ENCODE peak calls at places on chromosomes 16 and 17, in seven cellular contexts. One of them, this sample, is unnamed.

GRCh38 chr16:29784901-29785500 is 5.5 kb upstream of the KIF22 start:
- DNase-seq in stimulated activated CD4-positive, alpha-beta T cell treated with anti-CD3 and anti-CD28 coated beads, Interleukin-12 subunit alpha, Interleukin-12 subunit beta, amount 100 ng/mL, for 4 hours: peak; percentile 68
- DNase-seq in HuH-7: peak; percentile 63
- DNase-seq in GM10248: peak; percentile 79
- DNase-seq in stimulated activated CD8-positive, alpha-beta memory T cell treated with anti-CD3 and anti-CD28 coated beads, Interleukin-15, amount 100 ng/mL, for 24 hours: no peak
- DNase-seq in thoracic aorta: no peak
- DNase-seq in naive B cell: peak; percentile 58
- DNase-seq in this sample: peak; percentile 52

GRCh38 chr16:82037251-82037650 is 2.2 kb downstream of the HSD17B2 start:
- DNase-seq in stimulated activated CD4-positive, alpha-beta T cell treated with anti-CD3 and anti-CD28 coated beads, Interleukin-12 subunit alpha, Interleukin-12 subunit beta, amount 100 ng/mL, for 4 hours: no peak
- DNase-seq in HuH-7: no peak
- DNase-seq in GM10248: no peak
- DNase-seq in stimulated activated CD8-positive, alpha-beta memory T cell treated with anti-CD3 and anti-CD28 coated beads, Interleukin-15, amount 100 ng/mL, for 24 hours: no peak
- DNase-seq in thoracic aorta: no peak
- DNase-seq in naive B cell: no peak
- DNase-seq in this sample: no peak

GRCh38 chr17:34692932-34693331 is 113.5 kb downstream of the TMEM132E start:
- DNase-seq in stimulated activated CD4-positive, alpha-beta T cell treated with anti-CD3 and anti-CD28 coated beads, Interleukin-12 subunit alpha, Interleukin-12 subunit beta, amount 100 ng/mL, for 4 hours: no peak
- DNase-seq in HuH-7: no peak
- DNase-seq in GM10248: no peak
- DNase-seq in stimulated activated CD8-positive, alpha-beta memory T cell treated with anti-CD3 and anti-CD28 coated beads, Interleukin-15, amount 100 ng/mL, for 24 hours: no peak
- DNase-seq in thoracic aorta: no peak
- DNase-seq in naive B cell: no peak
- DNase-seq in this sample: no peak

GRCh38 chr16:75105306-75106061 is 11.1 kb downstream of the LDHD start:
- DNase-seq in stimulated activated CD4-positive, alpha-beta T cell treated with anti-CD3 and anti-CD28 coated beads, Interleukin-12 subunit alpha, Interleukin-12 subunit beta, amount 100 ng/mL, for 4 hours: no peak
- DNase-seq in HuH-7: no peak
- DNase-seq in GM10248: peak; percentile 27
- DNase-seq in stimulated activated CD8-positive, alpha-beta memory T cell treated with anti-CD3 and anti-CD28 coated beads, Interleukin-15, amount 100 ng/mL, for 24 hours: no peak
- DNase-seq in thoracic aorta: no peak
- DNase-seq in naive B cell: no peak
- DNase-seq in this sample: no peak

GRCh38 chr17:50558955-50559614 is 1.4 kb upstream of the CACNA1G start:
- DNase-seq in stimulated activated CD4-positive, alpha-beta T cell treated with anti-CD3 and anti-CD28 coated beads, Interleukin-12 subunit alpha, Interleukin-12 subunit beta, amount 100 ng/mL, for 4 hours: no peak
- DNase-seq in HuH-7: no peak
- DNase-seq in GM10248: no peak
- DNase-seq in stimulated activated CD8-positive, alpha-beta memory T cell treated with anti-CD3 and anti-CD28 coated beads, Interleukin-15, amount 100 ng/mL, for 24 hours: no peak
- DNase-seq in thoracic aorta: no peak
- DNase-seq in naive B cell: peak; percentile 22
- DNase-seq in this sample: no peak

GRCh38 chr17:17766351-17767095 is 70.3 kb downstream of the SREBF1 start:
- DNase-seq in stimulated activated CD4-positive, alpha-beta T cell treated with anti-CD3 and anti-CD28 coated beads, Interleukin-12 subunit alpha, Interleukin-12 subunit beta, amount 100 ng/mL, for 4 hours: no peak
- DNase-seq in HuH-7: no peak
- DNase-seq in GM10248: peak; percentile 79
- DNase-seq in stimulated activated CD8-positive, alpha-beta memory T cell treated with anti-CD3 and anti-CD28 coated beads, Interleukin-15, amount 100 ng/mL, for 24 hours: no peak
- DNase-seq in thoracic aorta: no peak
- DNase-seq in naive B cell: peak; percentile 51
- DNase-seq in this sample: no peak

GRCh38 chr17:79217473-79218135 is 143.0 kb downstream of the ENGASE start:
- DNase-seq in stimulated activated CD4-positive, alpha-beta T cell treated with anti-CD3 and anti-CD28 coated beads, Interleukin-12 subunit alpha, Interleukin-12 subunit beta, amount 100 ng/mL, for 4 hours: no peak
- DNase-seq in HuH-7: no peak
- DNase-seq in GM10248: no peak
- DNase-seq in stimulated activated CD8-positive, alpha-beta memory T cell treated with anti-CD3 and anti-CD28 coated beads, Interleukin-15, amount 100 ng/mL, for 24 hours: no peak
- DNase-seq in thoracic aorta: no peak
- DNase-seq in naive B cell: no peak
- DNase-seq in this sample: no peak

GRCh38 chr16:67884684-67885083 is at the start of gene NRN1L:
- DNase-seq in stimulated activated CD4-positive, alpha-beta T cell treated with anti-CD3 and anti-CD28 coated beads, Interleukin-12 subunit alpha, Interleukin-12 subunit beta, amount 100 ng/mL, for 4 hours: no peak
- DNase-seq in HuH-7: no peak
- DNase-seq in GM10248: no peak
- DNase-seq in stimulated activated CD8-positive, alpha-beta memory T cell treated with anti-CD3 and anti-CD28 coated beads, Interleukin-15, amount 100 ng/mL, for 24 hours: no peak
- DNase-seq in thoracic aorta: peak; percentile 55
- DNase-seq in naive B cell: no peak
- DNase-seq in this sample: peak; percentile 40

GRCh38 chr16:53605356-53605755 is 98.3 kb downstream of the RPGRIP1L start:
- DNase-seq in stimulated activated CD4-positive, alpha-beta T cell treated with anti-CD3 and anti-CD28 coated beads, Interleukin-12 subunit alpha, Interleukin-12 subunit beta, amount 100 ng/mL, for 4 hours: no peak
- DNase-seq in HuH-7: no peak
- DNase-seq in GM10248: no peak
- DNase-seq in stimulated activated CD8-positive, alpha-beta memory T cell treated with anti-CD3 and anti-CD28 coated beads, Interleukin-15, amount 100 ng/mL, for 24 hours: no peak
- DNase-seq in thoracic aorta: no peak
- DNase-seq in naive B cell: no peak
- DNase-seq in this sample: no peak

GRCh38 chr17:12619444-12620199 is 46.1 kb upstream of the MYOCD start:
- DNase-seq in stimulated activated CD4-positive, alpha-beta T cell treated with anti-CD3 and anti-CD28 coated beads, Interleukin-12 subunit alpha, Interleukin-12 subunit beta, amount 100 ng/mL, for 4 hours: no peak
- DNase-seq in HuH-7: no peak
- DNase-seq in GM10248: no peak
- DNase-seq in stimulated activated CD8-positive, alpha-beta memory T cell treated with anti-CD3 and anti-CD28 coated beads, Interleukin-15, amount 100 ng/mL, for 24 hours: no peak
- DNase-seq in thoracic aorta: no peak
- DNase-seq in naive B cell: no peak
- DNase-seq in this sample: no peak

GRCh38 chr17:71792966-71793365 is 327.9 kb upstream of the SOX9 start:
- DNase-seq in stimulated activated CD4-positive, alpha-beta T cell treated with anti-CD3 and anti-CD28 coated beads, Interleukin-12 subunit alpha, Interleukin-12 subunit beta, amount 100 ng/mL, for 4 hours: no peak
- DNase-seq in HuH-7: no peak
- DNase-seq in GM10248: no peak
- DNase-seq in stimulated activated CD8-positive, alpha-beta memory T cell treated with anti-CD3 and anti-CD28 coated beads, Interleukin-15, amount 100 ng/mL, for 24 hours: no peak
- DNase-seq in thoracic aorta: no peak
- DNase-seq in naive B cell: no peak
- DNase-seq in this sample: peak; percentile 19

GRCh38 chr16:85370881-85371651 is 242.1 kb upstream of the GSE1 start:
- DNase-seq in stimulated activated CD4-positive, alpha-beta T cell treated with anti-CD3 and anti-CD28 coated beads, Interleukin-12 subunit alpha, Interleukin-12 subunit beta, amount 100 ng/mL, for 4 hours: no peak
- DNase-seq in HuH-7: no peak
- DNase-seq in GM10248: no peak
- DNase-seq in stimulated activated CD8-positive, alpha-beta memory T cell treated with anti-CD3 and anti-CD28 coated beads, Interleukin-15, amount 100 ng/mL, for 24 hours: no peak
- DNase-seq in thoracic aorta: peak; percentile 35
- DNase-seq in naive B cell: no peak
- DNase-seq in this sample: no peak

GRCh38 chr17:74089869-74090464 is 113.5 kb upstream of the RPL38 start:
- DNase-seq in stimulated activated CD4-positive, alpha-beta T cell treated with anti-CD3 and anti-CD28 coated beads, Interleukin-12 subunit alpha, Interleukin-12 subunit beta, amount 100 ng/mL, for 4 hours: peak; percentile 34
- DNase-seq in HuH-7: peak; percentile 54
- DNase-seq in GM10248: peak; percentile 73
- DNase-seq in stimulated activated CD8-positive, alpha-beta memory T cell treated with anti-CD3 and anti-CD28 coated beads, Interleukin-15, amount 100 ng/mL, for 24 hours: peak; percentile 10
- DNase-seq in thoracic aorta: no peak
- DNase-seq in naive B cell: no peak
- DNase-seq in this sample: peak; percentile 9

GRCh38 chr17:73747221-73748002 is 103.2 kb upstream of the SDK2 start:
- DNase-seq in stimulated activated CD4-positive, alpha-beta T cell treated with anti-CD3 and anti-CD28 coated beads, Interleukin-12 subunit alpha, Interleukin-12 subunit beta, amount 100 ng/mL, for 4 hours: no peak
- DNase-seq in HuH-7: no peak
- DNase-seq in GM10248: no peak
- DNase-seq in stimulated activated CD8-positive, alpha-beta memory T cell treated with anti-CD3 and anti-CD28 coated beads, Interleukin-15, amount 100 ng/mL, for 24 hours: no peak
- DNase-seq in thoracic aorta: no peak
- DNase-seq in naive B cell: no peak
- DNase-seq in this sample: no peak

GRCh38 chr17:27569257-27569722 is 61.7 kb upstream of the LGALS9 start:
- DNase-seq in stimulated activated CD4-positive, alpha-beta T cell treated with anti-CD3 and anti-CD28 coated beads, Interleukin-12 subunit alpha, Interleukin-12 subunit beta, amount 100 ng/mL, for 4 hours: peak; percentile 50
- DNase-seq in HuH-7: peak; percentile 45
- DNase-seq in GM10248: peak; percentile 74
- DNase-seq in stimulated activated CD8-positive, alpha-beta memory T cell treated with anti-CD3 and anti-CD28 coated beads, Interleukin-15, amount 100 ng/mL, for 24 hours: no peak
- DNase-seq in thoracic aorta: no peak
- DNase-seq in naive B cell: no peak
- DNase-seq in this sample: peak; percentile 32

GRCh38 chr16:69057400-69058378 is 47.8 kb upstream of the HAS3 start:
- DNase-seq in stimulated activated CD4-positive, alpha-beta T cell treated with anti-CD3 and anti-CD28 coated beads, Interleukin-12 subunit alpha, Interleukin-12 subunit beta, amount 100 ng/mL, for 4 hours: no peak
- DNase-seq in HuH-7: no peak
- DNase-seq in GM10248: peak; percentile 30
- DNase-seq in stimulated activated CD8-positive, alpha-beta memory T cell treated with anti-CD3 and anti-CD28 coated beads, Interleukin-15, amount 100 ng/mL, for 24 hours: no peak
- DNase-seq in thoracic aorta: no peak
- DNase-seq in naive B cell: no peak
- DNase-seq in this sample: peak; percentile 94

GRCh38 chr17:60473788-60474187 is 51.5 kb downstream of the CHCT1 start:
- DNase-seq in stimulated activated CD4-positive, alpha-beta T cell treated with anti-CD3 and anti-CD28 coated beads, Interleukin-12 subunit alpha, Interleukin-12 subunit beta, amount 100 ng/mL, for 4 hours: no peak
- DNase-seq in HuH-7: no peak
- DNase-seq in GM10248: no peak
- DNase-seq in stimulated activated CD8-positive, alpha-beta memory T cell treated with anti-CD3 and anti-CD28 coated beads, Interleukin-15, amount 100 ng/mL, for 24 hours: no peak
- DNase-seq in thoracic aorta: no peak
- DNase-seq in naive B cell: no peak
- DNase-seq in this sample: no peak

GRCh38 chr17:59406808-59407381 is 75.4 kb downstream of the YPEL2 start:
- DNase-seq in stimulated activated CD4-positive, alpha-beta T cell treated with anti-CD3 and anti-CD28 coated beads, Interleukin-12 subunit alpha, Interleukin-12 subunit beta, amount 100 ng/mL, for 4 hours: no peak
- DNase-seq in HuH-7: no peak
- DNase-seq in GM10248: no peak
- DNase-seq in stimulated activated CD8-positive, alpha-beta memory T cell treated with anti-CD3 and anti-CD28 coated beads, Interleukin-15, amount 100 ng/mL, for 24 hours: no peak
- DNase-seq in thoracic aorta: no peak
- DNase-seq in naive B cell: no peak
- DNase-seq in this sample: peak; percentile 96

GRCh38 chr17:17129466-17129865 is 76.7 kb downstream of the PLD6 start:
- DNase-seq in stimulated activated CD4-positive, alpha-beta T cell treated with anti-CD3 and anti-CD28 coated beads, Interleukin-12 subunit alpha, Interleukin-12 subunit beta, amount 100 ng/mL, for 4 hours: no peak
- DNase-seq in HuH-7: no peak
- DNase-seq in GM10248: no peak
- DNase-seq in stimulated activated CD8-positive, alpha-beta memory T cell treated with anti-CD3 and anti-CD28 coated beads, Interleukin-15, amount 100 ng/mL, for 24 hours: no peak
- DNase-seq in thoracic aorta: no peak
- DNase-seq in naive B cell: no peak
- DNase-seq in this sample: no peak

GRCh38 chr17:17648762-17649161 is 32.5 kb upstream of the RAI1 start:
- DNase-seq in stimulated activated CD4-positive, alpha-beta T cell treated with anti-CD3 and anti-CD28 coated beads, Interleukin-12 subunit alpha, Interleukin-12 subunit beta, amount 100 ng/mL, for 4 hours: no peak
- DNase-seq in HuH-7: no peak
- DNase-seq in GM10248: no peak
- DNase-seq in stimulated activated CD8-positive, alpha-beta memory T cell treated with anti-CD3 and anti-CD28 coated beads, Interleukin-15, amount 100 ng/mL, for 24 hours: no peak
- DNase-seq in thoracic aorta: no peak
- DNase-seq in naive B cell: no peak
- DNase-seq in this sample: no peak

GRCh38 chr16:12366313-12366712 is 389.8 kb downstream of the SNX29 start:
- DNase-seq in stimulated activated CD4-positive, alpha-beta T cell treated with anti-CD3 and anti-CD28 coated beads, Interleukin-12 subunit alpha, Interleukin-12 subunit beta, amount 100 ng/mL, for 4 hours: no peak
- DNase-seq in HuH-7: no peak
- DNase-seq in GM10248: no peak
- DNase-seq in stimulated activated CD8-positive, alpha-beta memory T cell treated with anti-CD3 and anti-CD28 coated beads, Interleukin-15, amount 100 ng/mL, for 24 hours: no peak
- DNase-seq in thoracic aorta: no peak
- DNase-seq in naive B cell: no peak
- DNase-seq in this sample: no peak

GRCh38 chr17:75261336-75262111 is at the start of the genes GGA3 and MRPS7:
- DNase-seq in stimulated activated CD4-positive, alpha-beta T cell treated with anti-CD3 and anti-CD28 coated beads, Interleukin-12 subunit alpha, Interleukin-12 subunit beta, amount 100 ng/mL, for 4 hours: peak; percentile 95
- DNase-seq in HuH-7: peak; percentile 94
- DNase-seq in GM10248: peak; percentile 95
- DNase-seq in stimulated activated CD8-positive, alpha-beta memory T cell treated with anti-CD3 and anti-CD28 coated beads, Interleukin-15, amount 100 ng/mL, for 24 hours: peak; percentile 77
- DNase-seq in thoracic aorta: peak; percentile 87
- DNase-seq in naive B cell: peak; percentile 96
- DNase-seq in this sample: peak; percentile 70

This sample was measured in renal cortical epithelial cell.